ENCODE peak calls at places on chromosome 11, in five cellular contexts. One of them, this sample, is unnamed.

GRCh38 chr11:76217653-76218160 is 11.4 kb upstream of the WNT11 start:
- DNase-seq in fibroblast of pulmonary artery: no peak
- DNase-seq in mucosa of descending colon: no peak
- DNase-seq in NCI-H510A treated with DMSO at 0.1 percent for 48 hours: peak; percentile 94
- DNase-seq in choroid plexus epithelial cell: no peak
- DNase-seq in this sample: no peak

GRCh38 chr11:134530826-134531225 is 118.8 kb upstream of the B3GAT1 start:
- DNase-seq in fibroblast of pulmonary artery: no peak
- DNase-seq in choroid plexus epithelial cell: no peak
- DNase-seq in mucosa of descending colon: no peak
- DNase-seq in NCI-H510A treated with DMSO at 0.1 percent for 48 hours: no peak
- DNase-seq in this sample: peak; percentile 76

GRCh38 chr11:70131606-70132190 is 53.6 kb downstream of the ANO1 start:
- DNase-seq in NCI-H510A treated with DMSO at 0.1 percent for 48 hours: no peak
- DNase-seq in fibroblast of pulmonary artery: no peak
- DNase-seq in choroid plexus epithelial cell: no peak
- DNase-seq in mucosa of descending colon: no peak
- DNase-seq in this sample: no peak

GRCh38 chr11:123357353-123357989 is 72.6 kb upstream of the GRAMD1B start:
- DNase-seq in mucosa of descending colon: no peak
- DNase-seq in fibroblast of pulmonary artery: no peak
- DNase-seq in choroid plexus epithelial cell: no peak
- DNase-seq in NCI-H510A treated with DMSO at 0.1 percent for 48 hours: no peak
- DNase-seq in this sample: peak; percentile 49

GRCh38 chr11:123833095-123833494 is 26.9 kb upstream of the OR6M1 start:
- DNase-seq in fibroblast of pulmonary artery: peak; percentile 10
- DNase-seq in NCI-H510A treated with DMSO at 0.1 percent for 48 hours: no peak
- DNase-seq in mucosa of descending colon: no peak
- DNase-seq in choroid plexus epithelial cell: no peak
- DNase-seq in this sample: no peak

GRCh38 chr11:99311870-99312269 is 291.1 kb downstream of the CNTN5 start:
- DNase-seq in mucosa of descending colon: no peak
- DNase-seq in NCI-H510A treated with DMSO at 0.1 percent for 48 hours: no peak
- DNase-seq in fibroblast of pulmonary artery: no peak
- DNase-seq in choroid plexus epithelial cell: no peak
- DNase-seq in this sample: no peak

GRCh38 chr11:6667733-6668374 is 12.2 kb upstream of the DCHS1 start:
- DNase-seq in choroid plexus epithelial cell: peak; percentile 59
- DNase-seq in mucosa of descending colon: no peak
- DNase-seq in NCI-H510A treated with DMSO at 0.1 percent for 48 hours: peak; percentile 2
- DNase-seq in fibroblast of pulmonary artery: peak; percentile 58
- DNase-seq in this sample: no peak

GRCh38 chr11:13669544-13670488 is 1.3 kb downstream of the FAR1 start:
- DNase-seq in fibroblast of pulmonary artery: peak; percentile 26
- DNase-seq in choroid plexus epithelial cell: peak; percentile 30
- DNase-seq in NCI-H510A treated with DMSO at 0.1 percent for 48 hours: no peak
- DNase-seq in mucosa of descending colon: no peak
- DNase-seq in this sample: no peak

GRCh38 chr11:134754196-134754822 is 342.3 kb upstream of the B3GAT1 start:
- DNase-seq in NCI-H510A treated with DMSO at 0.1 percent for 48 hours: no peak
- DNase-seq in mucosa of descending colon: no peak
- DNase-seq in choroid plexus epithelial cell: no peak
- DNase-seq in fibroblast of pulmonary artery: no peak
- DNase-seq in this sample: peak; percentile 57

GRCh38 chr11:34302046-34302921 is 55.5 kb downstream of the ABTB2 start:
- DNase-seq in mucosa of descending colon: no peak
- DNase-seq in NCI-H510A treated with DMSO at 0.1 percent for 48 hours: no peak
- DNase-seq in fibroblast of pulmonary artery: peak; percentile 75
- DNase-seq in choroid plexus epithelial cell: peak; percentile 90
- DNase-seq in this sample: no peak

GRCh38 chr11:27174026-27174425 is 133.4 kb downstream of the BBOX1 start:
- DNase-seq in fibroblast of pulmonary artery: no peak
- DNase-seq in mucosa of descending colon: no peak
- DNase-seq in choroid plexus epithelial cell: no peak
- DNase-seq in NCI-H510A treated with DMSO at 0.1 percent for 48 hours: no peak
- DNase-seq in this sample: no peak

GRCh38 chr11:68358416-68358815 is 46.0 kb downstream of the LRP5 start:
- DNase-seq in fibroblast of pulmonary artery: no peak
- DNase-seq in NCI-H510A treated with DMSO at 0.1 percent for 48 hours: no peak
- DNase-seq in choroid plexus epithelial cell: peak; percentile 69
- DNase-seq in mucosa of descending colon: peak; percentile 13
- DNase-seq in this sample: no peak

GRCh38 chr11:12754582-12755250 is 80.5 kb downstream of the TEAD1 start:
- DNase-seq in fibroblast of pulmonary artery: no peak
- DNase-seq in NCI-H510A treated with DMSO at 0.1 percent for 48 hours: no peak
- DNase-seq in mucosa of descending colon: no peak
- DNase-seq in choroid plexus epithelial cell: no peak
- DNase-seq in this sample: no peak

GRCh38 chr11:76781046-76781801 is 1.9 kb upstream of the TSKU start:
- DNase-seq in NCI-H510A treated with DMSO at 0.1 percent for 48 hours: no peak
- DNase-seq in fibroblast of pulmonary artery: no peak
- DNase-seq in mucosa of descending colon: peak; percentile 73
- DNase-seq in choroid plexus epithelial cell: no peak
- DNase-seq in this sample: no peak

GRCh38 chr11:128889657-128890213 is 1.4 kb upstream of the KCNJ5 start:
- DNase-seq in NCI-H510A treated with DMSO at 0.1 percent for 48 hours: no peak
- DNase-seq in choroid plexus epithelial cell: no peak
- DNase-seq in mucosa of descending colon: no peak
- DNase-seq in fibroblast of pulmonary artery: no peak
- DNase-seq in this sample: no peak

GRCh38 chr11:125262825-125263218 is 98.3 kb downstream of the PKNOX2 start:
- DNase-seq in choroid plexus epithelial cell: peak; percentile 74
- DNase-seq in fibroblast of pulmonary artery: peak; percentile 50
- DNase-seq in mucosa of descending colon: no peak
- DNase-seq in NCI-H510A treated with DMSO at 0.1 percent for 48 hours: no peak
- DNase-seq in this sample: peak; percentile 87

GRCh38 chr11:2458321-2458720 is 13.5 kb downstream of the KCNQ1 start:
- DNase-seq in NCI-H510A treated with DMSO at 0.1 percent for 48 hours: no peak
- DNase-seq in choroid plexus epithelial cell: no peak
- DNase-seq in mucosa of descending colon: no peak
- DNase-seq in fibroblast of pulmonary artery: no peak
- DNase-seq in this sample: no peak

GRCh38 chr11:44862546-44863101 is 88.1 kb downstream of the TP53I11 start:
- DNase-seq in NCI-H510A treated with DMSO at 0.1 percent for 48 hours: no peak
- DNase-seq in fibroblast of pulmonary artery: no peak
- DNase-seq in choroid plexus epithelial cell: no peak
- DNase-seq in mucosa of descending colon: no peak
- DNase-seq in this sample: no peak

GRCh38 chr11:12725047-12725862 is 51.0 kb downstream of the TEAD1 start:
- DNase-seq in fibroblast of pulmonary artery: peak; percentile 36
- DNase-seq in mucosa of descending colon: no peak
- DNase-seq in choroid plexus epithelial cell: peak; percentile 73
- DNase-seq in NCI-H510A treated with DMSO at 0.1 percent for 48 hours: no peak
- DNase-seq in this sample: no peak

GRCh38 chr11:43806976-43807375 is 73.7 kb upstream of the ALKBH3 start:
- DNase-seq in choroid plexus epithelial cell: no peak
- DNase-seq in mucosa of descending colon: no peak
- DNase-seq in NCI-H510A treated with DMSO at 0.1 percent for 48 hours: no peak
- DNase-seq in fibroblast of pulmonary artery: no peak
- DNase-seq in this sample: no peak

GRCh38 chr11:114362958-114363357 is 37.4 kb downstream of the C11orf71 start:
- DNase-seq in fibroblast of pulmonary artery: no peak
- DNase-seq in mucosa of descending colon: no peak
- DNase-seq in NCI-H510A treated with DMSO at 0.1 percent for 48 hours: no peak
- DNase-seq in choroid plexus epithelial cell: no peak
- DNase-seq in this sample: no peak

GRCh38 chr11:124839051-124839971 is 25.9 kb upstream of the ROBO3 start:
- DNase-seq in NCI-H510A treated with DMSO at 0.1 percent for 48 hours: no peak
- DNase-seq in fibroblast of pulmonary artery: peak; percentile 8
- DNase-seq in mucosa of descending colon: peak; percentile 23
- DNase-seq in choroid plexus epithelial cell: no peak
- DNase-seq in this sample: peak; percentile 77

GRCh38 chr11:12190511-12190910 is 80.1 kb downstream of the MICAL2 start:
- DNase-seq in NCI-H510A treated with DMSO at 0.1 percent for 48 hours: no peak
- DNase-seq in choroid plexus epithelial cell: no peak
- DNase-seq in fibroblast of pulmonary artery: no peak
- DNase-seq in mucosa of descending colon: no peak
- DNase-seq in this sample: no peak

GRCh38 chr11:116312560-116313340 is 460.0 kb downstream of the BUD13 start:
- DNase-seq in choroid plexus epithelial cell: peak; percentile 1
- DNase-seq in mucosa of descending colon: peak; percentile 71
- DNase-seq in fibroblast of pulmonary artery: peak; percentile 34
- DNase-seq in NCI-H510A treated with DMSO at 0.1 percent for 48 hours: peak; percentile 59
- DNase-seq in this sample: peak; percentile 75

GRCh38 chr11:107876141-107876540 is 17.6 kb upstream of the SLC35F2 start:
- DNase-seq in choroid plexus epithelial cell: no peak
- DNase-seq in NCI-H510A treated with DMSO at 0.1 percent for 48 hours: no peak
- DNase-seq in mucosa of descending colon: no peak
- DNase-seq in fibroblast of pulmonary artery: no peak
- DNase-seq in this sample: no peak

This sample was measured in osteocyte.